ENCODE peak calls at places on chromosomes 13 and 19, in nine cellular contexts. V, K, N, T, S, G, Y, Q and D are unnamed samples. For H3K9me3, the result is how much of the 10 kb centered on the place peaks cover.

GRCh38 chr19:4068058-4068966 is 1.6 kb upstream of the ZBTB7A start:
- DNase-seq in V (no peak), K (no peak), N (no peak), T (no peak), S (no peak), G (peak), Y (peak), Q (no peak), D (no peak)

GRCh38 chr13:24288870-24289269 is 20.5 kb upstream of the C1QTNF9 start:
- DNase-seq in V (no peak), K (no peak), N (peak), T (no peak), S (no peak), G (no peak), Y (no peak), Q (no peak), D (no peak)

GRCh38 chr13:68749801-68750200 is 1357.8 kb upstream of the ATXN8OS start:
- DNase-seq in V (no peak), K (no peak), N (no peak), T (no peak), S (no peak), G (no peak), Y (no peak), Q (no peak), D (no peak)

GRCh38 chr13:93147946-93148345 is 78.7 kb upstream of the GPC6 start:
- DNase-seq in V (no peak), K (no peak), N (no peak), T (no peak), S (no peak), G (no peak), Y (no peak), Q (no peak), D (no peak)

GRCh38 chr19:14096272-14096992 is 5.9 kb upstream of the SAMD1 start:
- DNase-seq in V (no peak), K (no peak), N (no peak), T (no peak), S (no peak), G (no peak), Y (no peak), Q (no peak), D (no peak)

GRCh38 chr13:66657165-66657895 is 572.8 kb downstream of the PCDH9 start:
- DNase-seq in V (no peak), K (peak), N (peak), T (no peak), S (peak), G (no peak), Y (peak), Q (peak), D (peak)

GRCh38 chr13:114022876-114023275 is 49.0 kb upstream of the C13orf46 start:
- DNase-seq in V (no peak), K (no peak), N (no peak), T (no peak), S (no peak), G (no peak), Y (no peak), Q (no peak), D (no peak)

GRCh38 chr13:33931397-33931987 is 113.5 kb downstream of the RFC3 start:
- DNase-seq in V (peak), K (peak), N (peak), T (no peak), S (no peak), G (peak), Y (no peak), Q (no peak), D (no peak)

GRCh38 chr13:71979616-71980015 is 112.6 kb upstream of the DACH1 start:
- DNase-seq in V (no peak), K (peak), N (no peak), T (no peak), S (no peak), G (peak), Y (no peak), Q (no peak), D (no peak)

GRCh38 chr19:2694196-2694595 is 8.3 kb downstream of the GNG7 start:
- DNase-seq in V (no peak), K (no peak), N (no peak), T (no peak), S (no peak), G (no peak), Y (no peak), Q (no peak), D (no peak)

GRCh38 chr19:10780368-10780767 is 55.6 kb downstream of the TMED1 start:
- DNase-seq in V (no peak), K (no peak), N (peak), T (no peak), S (no peak), G (no peak), Y (peak), Q (no peak), D (no peak)

GRCh38 chr13:45849408-45849807 is 2.1 kb downstream of the SIAH3 start:
- DNase-seq in V (no peak), K (no peak), N (no peak), T (no peak), S (no peak), G (no peak), Y (no peak), Q (no peak), D (no peak)

GRCh38 chr13:74074723-74075122 is 59.5 kb downstream of the KLF12 start:
- DNase-seq in V (no peak), K (peak), N (peak), T (no peak), S (no peak), G (no peak), Y (no peak), Q (no peak), D (no peak)

GRCh38 chr13:114299604-114300305 is 14.5 kb upstream of the CHAMP1 start:
- DNase-seq in V (no peak), K (no peak), N (no peak), T (no peak), S (no peak), G (no peak), Y (no peak), Q (no peak), D (no peak)

GRCh38 chr19:1019980-1020867 is 699 bp downstream of the TMEM259 start:
- DNase-seq in V (no peak), K (no peak), N (no peak), T (no peak), S (no peak), G (no peak), Y (peak), Q (no peak), D (no peak)

GRCh38 chr13:100088282-100088647 is 628 bp upstream of the PCCA start:
- DNase-seq in V (no peak), K (no peak), N (no peak), T (no peak), S (no peak), G (peak), Y (no peak), Q (no peak), D (no peak)

GRCh38 chr19:8127311-8127710 is 22.1 kb downstream of the FBN3 start:
- DNase-seq in V (no peak), K (no peak), N (no peak), T (no peak), S (no peak), G (no peak), Y (no peak), Q (no peak), D (no peak)

GRCh38 chr13:72507394-72508199 is 219.8 kb downstream of the MZT1 start:
- DNase-seq in V (no peak), K (peak), N (no peak), T (no peak), S (no peak), G (no peak), Y (no peak), Q (no peak), D (no peak)

GRCh38 chr19:19067276-19068072 is 3.7 kb downstream of the SLC25A42 start:
- DNase-seq in V (no peak), K (peak), N (no peak), T (no peak), S (no peak), G (no peak), Y (no peak), Q (no peak), D (no peak)

GRCh38 chr13:44058586-44059238 is 179.0 kb downstream of the LACC1 start:
- DNase-seq in V (no peak), K (no peak), N (no peak), T (no peak), S (no peak), G (no peak), Y (no peak), Q (no peak), D (no peak)

GRCh38 chr13:65378484-65378883 is 1851.7 kb downstream of the PCDH9 start:
- DNase-seq in V (no peak), K (no peak), N (no peak), T (no peak), S (no peak), G (no peak), Y (no peak), Q (no peak), D (no peak)

GRCh38 chr19:11234486-11235075 is 4.8 kb upstream of the ANGPTL8 start:
- DNase-seq in V (no peak), K (no peak), N (no peak), T (no peak), S (no peak), G (no peak), Y (no peak), Q (no peak), D (no peak)

GRCh38 chr19:40739030-40739839 is 11.0 kb downstream of the ACTMAP start:
- DNase-seq in V (no peak), K (no peak), N (no peak), T (peak), S (no peak), G (no peak), Y (no peak), Q (no peak), D (no peak)

GRCh38 chr19:50368649-50369570 is 3.5 kb upstream of the NAPSA start:
- DNase-seq in V (peak), K (peak), N (peak), T (peak), S (peak), G (peak), Y (peak), Q (peak), D (peak)

GRCh38 chr19:33864311-33864850 is 67.7 kb downstream of the KCTD15 start:
- DNase-seq in V (no peak), K (no peak), N (no peak), T (no peak), S (no peak), G (no peak), Y (no peak), Q (peak), D (no peak)

GRCh38 chr19:23799321-23799720 is 40.6 kb upstream of the ZNF681 start:
- DNase-seq in V (no peak), K (no peak), N (no peak), T (no peak), S (no peak), G (no peak), Y (no peak), Q (no peak), D (no peak)

GRCh38 chr19:5707576-5708575 is 12.1 kb downstream of the LONP1 start:
- DNase-seq in V (no peak), K (no peak), N (no peak), T (no peak), S (no peak), G (no peak), Y (no peak), Q (no peak), D (no peak)

GRCh38 chr13:85693889-85694511 is 105.2 kb downstream of the SLITRK6 start:
- DNase-seq in V (no peak), K (peak), N (peak), T (no peak), S (no peak), G (no peak), Y (no peak), Q (no peak), D (no peak)

GRCh38 chr19:42024622-42025111 is 30.6 kb upstream of the ATP1A3 start:
- DNase-seq in V (no peak), K (no peak), N (peak), T (no peak), S (no peak), G (no peak), Y (no peak), Q (no peak), D (peak)

GRCh38 chr13:48492123-48493075 is 40.5 kb downstream of the RCBTB2 start:
- DNase-seq in V (no peak), K (peak), N (peak), T (peak), S (no peak), G (no peak), Y (peak), Q (peak), D (no peak)

GRCh38 chr13:74886496-74886895 is 595.5 kb downstream of the TBC1D4 start:
- DNase-seq in V (no peak), K (no peak), N (peak), T (no peak), S (no peak), G (no peak), Y (no peak), Q (no peak), D (no peak)

GRCh38 chr13:25225970-25226369 is 53.9 kb upstream of the AMER2 start:
- DNase-seq in V (no peak), K (no peak), N (no peak), T (no peak), S (no peak), G (no peak), Y (no peak), Q (no peak), D (no peak)

DNA sequence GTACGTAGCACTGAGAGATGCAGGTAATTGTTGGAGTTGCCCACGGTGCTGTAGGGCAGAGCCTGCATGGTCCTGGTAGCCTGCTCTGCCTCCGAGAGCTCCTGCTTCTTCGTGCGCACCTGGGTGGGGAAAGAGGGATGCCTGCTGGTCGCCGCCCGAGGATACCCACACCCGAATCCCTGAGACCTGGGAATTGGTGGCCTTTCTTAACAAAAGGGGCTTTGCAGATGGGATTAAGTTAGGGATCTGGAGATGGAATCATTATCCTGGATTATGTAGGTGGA is 9.4 kb downstream of the C3 start:
- DNase-seq in V (no peak), K (no peak), N (no peak), T (no peak), S (no peak), G (no peak), Y (no peak), Q (no peak), D (no peak)
- H3K4me3 ChIP-seq in V (no peak), K (no peak), N (no peak), T (no peak), S (no peak), G (no peak), Y (no peak), Q (no peak), D (no peak)

GRCh38 chr13:31249140-31249539 is 49.4 kb downstream of the B3GLCT start:
- DNase-seq in V (no peak), K (no peak), N (no peak), T (no peak), S (no peak), G (no peak), Y (no peak), Q (no peak), D (no peak)
- H3K9me3 ChIP-seq in V (under half), K (under half), N (under half), T (under half), S (under half), G (under half), Y (under half), Q (under half), D (under half)

DNA sequence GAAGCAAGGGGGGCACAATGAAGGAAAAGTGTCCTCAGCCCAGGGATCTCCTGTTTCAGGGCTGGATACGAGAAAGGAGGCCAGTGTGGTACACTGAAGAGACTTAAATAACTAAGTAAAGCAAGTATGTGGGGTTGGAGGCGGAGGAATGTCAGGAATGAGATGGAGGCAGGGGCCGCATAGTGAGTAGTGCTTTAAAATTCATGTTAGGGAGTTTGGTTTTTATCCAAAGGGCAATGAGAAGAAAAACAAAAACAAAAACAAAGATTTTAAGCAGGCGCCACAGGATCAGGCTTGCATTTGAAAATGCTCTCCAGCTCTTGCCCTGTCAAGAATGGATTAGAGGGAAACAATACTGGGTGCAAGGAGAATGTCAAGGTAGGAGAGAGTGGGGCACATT is 273.4 kb downstream of the DCLK1 start:
- DNase-seq in V (peak), K (no peak), N (peak), T (no peak), S (no peak), G (no peak), Y (no peak), Q (no peak), D (no peak)
- H3K4me3 ChIP-seq in V (no peak), K (no peak), N (no peak), T (no peak), S (no peak), G (no peak), Y (no peak), Q (no peak), D (no peak)

GRCh38 chr13:47426126-47426849 is 529.4 kb upstream of the HTR2A start:
- DNase-seq in V (no peak), K (no peak), N (peak), T (no peak), S (no peak), G (no peak), Y (no peak), Q (no peak), D (no peak)
- H3K9me3 ChIP-seq in V (under half), K (under half), N (under half), T (under half), S (under half), G (under half), Y (under half), Q (under half), D (under half)

GRCh38 chr13:112978561-112979405 is 9.8 kb downstream of the MCF2L start:
- DNase-seq in V (no peak), K (no peak), N (no peak), T (no peak), S (no peak), G (no peak), Y (no peak), Q (no peak), D (no peak)
- H3K4me3 ChIP-seq in V (no peak), K (no peak), N (no peak), T (peak), S (peak), G (no peak), Y (peak), Q (peak), D (no peak)

GRCh38 chr19:12272980-12273901 is 21.4 kb downstream of the ZNF44 start:
- DNase-seq in V (no peak), K (no peak), N (no peak), T (no peak), S (no peak), G (no peak), Y (no peak), Q (no peak), D (no peak)
- H3K9me3 ChIP-seq in V (half or more), K (under half), N (half or more), T (half or more), S (half or more), G (under half), Y (half or more), Q (half or more), D (half or more)

GRCh38 chr13:40697711-40698110 is 31.3 kb upstream of the FOXO1 start:
- DNase-seq in V (no peak), K (no peak), N (no peak), T (no peak), S (no peak), G (no peak), Y (no peak), Q (no peak), D (no peak)
- H3K4me3 ChIP-seq in V (no peak), K (no peak), N (no peak), T (no peak), S (no peak), G (no peak), Y (no peak), Q (no peak), D (no peak)

DNA sequence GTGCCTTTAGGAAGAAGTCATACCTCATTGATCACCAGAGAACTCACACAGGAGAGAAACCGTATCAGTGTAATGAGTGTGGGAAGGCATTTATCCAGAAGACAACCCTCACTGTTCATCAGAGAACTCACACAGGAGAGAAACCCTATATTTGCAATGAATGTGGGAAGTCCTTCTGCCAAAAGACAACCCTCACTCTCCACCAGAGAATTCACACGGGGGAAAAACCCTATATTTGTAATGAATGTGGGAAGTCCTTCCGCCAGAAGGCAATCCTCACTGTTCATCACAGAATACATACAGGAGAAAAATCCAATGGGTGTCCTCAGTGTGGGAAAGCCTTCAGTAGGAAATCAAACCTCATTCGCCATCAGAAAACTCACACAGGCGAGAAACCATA is 21.9 kb downstream of the ZNF382 start:
- DNase-seq in V (no peak), K (no peak), N (no peak), T (no peak), S (no peak), G (no peak), Y (no peak), Q (no peak), D (no peak)
- H3K9me3 ChIP-seq in V (half or more), K (half or more), N (half or more), T (half or more), S (half or more), G (under half), Y (half or more), Q (half or more), D (half or more)

GRCh38 chr13:51245583-51245982 is 23.4 kb downstream of the FAM124A start:
- DNase-seq in V (no peak), K (no peak), N (no peak), T (no peak), S (no peak), G (no peak), Y (no peak), Q (no peak), D (no peak)

GRCh38 chr13:51244637-51245405 is 22.6 kb downstream of the FAM124A start:
- DNase-seq in V (no peak), K (no peak), N (no peak), T (no peak), S (no peak), G (no peak), Y (no peak), Q (no peak), D (no peak)

GRCh38 chr13:51246411-51247298 is 24.5 kb downstream of the FAM124A start:
- DNase-seq in V (no peak), K (no peak), N (no peak), T (no peak), S (no peak), G (no peak), Y (no peak), Q (no peak), D (no peak)

GRCh38 chr13:51243832-51244231 is 21.6 kb downstream of the FAM124A start:
- DNase-seq in V (no peak), K (no peak), N (no peak), T (no peak), S (no peak), G (no peak), Y (no peak), Q (no peak), D (no peak)

DNA sequence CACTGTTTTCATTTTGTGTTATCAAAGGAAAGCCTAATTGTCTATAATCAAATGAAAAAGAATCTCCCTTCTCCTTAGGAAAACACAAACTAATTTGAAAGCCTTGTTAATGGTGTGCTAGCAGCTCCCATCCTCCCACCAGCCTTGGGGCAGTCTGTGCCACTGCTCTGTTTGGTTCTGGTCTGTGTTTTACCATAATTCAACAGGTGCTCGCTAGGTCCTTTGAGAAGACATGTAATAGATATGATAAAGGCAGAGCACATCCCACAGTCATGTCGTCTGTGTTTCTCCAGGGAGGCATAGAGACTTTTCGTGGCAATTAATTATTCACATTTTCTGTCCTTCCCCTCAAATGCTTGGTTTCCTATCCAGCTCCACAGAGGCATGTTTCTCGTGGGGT is 23.8 kb downstream of the FAM124A start:
- DNase-seq in V (no peak), K (no peak), N (no peak), T (no peak), S (no peak), G (no peak), Y (no peak), Q (no peak), D (no peak)
- H3K4me3 ChIP-seq in V (no peak), K (no peak), N (no peak), T (no peak), S (no peak), G (no peak), Y (no peak), Q (no peak), D (no peak)

GRCh38 chr19:46852830-46853229 is 2.2 kb upstream of the AP2S1 start:
- DNase-seq in V (no peak), K (no peak), N (no peak), T (no peak), S (no peak), G (no peak), Y (no peak), Q (no peak), D (no peak)
- H3K9me3 ChIP-seq in V (under half), K (under half), N (under half), T (under half), S (under half), G (under half), Y (under half), Q (under half), D (under half)